ENCODE peak calls at places on chromosomes 16 and 17, in ten cellular contexts. M is NCI-H1092 treated with DMSO at 0.1 percent for 48 hours; E is NCI-H2081; K is activated T-cell treated with anti-CD3 and anti-CD28 coated beads for 1 hour; W is HS-5; V is activated CD8-positive, alpha-beta memory T cell treated with anti-CD3 and anti-CD28 coated beads for 24 hours; N is stimulated activated CD4-positive, alpha-beta T cell treated with anti-CD3 and anti-CD28 coated beads, Interleukin-2, amount 100 ng/mL, for 48 hours; X is neural crest cell; Y is brain pericyte; L is mesendoderm. P is an unnamed sample.

GRCh38 chr17:57502696-57503307 is 242.3 kb downstream of the CCDC182 start:
- DNase-seq in K (no peak), W (no peak), L (no peak), V (no peak), E (no peak), N (no peak), X (no peak), Y (no peak), M (no peak), P (no peak)

GRCh38 chr16:64412578-64413280 is 709.1 kb downstream of the CDH11 start:
- DNase-seq in M (no peak), N (no peak), E (no peak), X (no peak), V (no peak), W (no peak), K (no peak), Y (no peak), L (no peak), P (peak; percentile 52)

GRCh38 chr17:33949100-33949499 is 306.0 kb upstream of the CCL2 start:
- DNase-seq in V (no peak), Y (no peak), K (no peak), W (no peak), N (no peak), E (no peak), X (peak; percentile 33), M (no peak), L (peak; percentile 69), P (no peak)

GRCh38 chr16:11004957-11005610 is 60.7 kb downstream of the CLEC16A start:
- DNase-seq in W (peak; percentile 67), N (no peak), M (no peak), X (no peak), E (no peak), Y (no peak), V (no peak), L (no peak), K (no peak), P (peak; percentile 79)

GRCh38 chr16:14309906-14310305 is 238.8 kb downstream of the MRTFB start:
- DNase-seq in L (peak; percentile 71), E (no peak), W (no peak), X (no peak), Y (no peak), M (no peak), V (no peak), K (no peak), N (no peak), P (peak; percentile 85)

GRCh38 chr16:88378401-88378800 is 4.4 kb upstream of the ZNF469 start:
- DNase-seq in V (no peak), M (no peak), L (no peak), N (no peak), K (no peak), E (no peak), W (no peak), Y (no peak), X (no peak), P (no peak)

GRCh38 chr16:65745-66144 is 6.7 kb downstream of the RHBDF1 start:
- DNase-seq in K (peak; percentile 84), Y (no peak), W (no peak), E (peak; percentile 77), V (peak; percentile 97), L (peak; percentile 82), M (peak; percentile 74), N (peak; percentile 82), X (peak; percentile 91), P (peak; percentile 40)

GRCh38 chr17:43416998-43417891 is 18.5 kb downstream of the ARL4D start:
- DNase-seq in V (no peak), L (no peak), X (no peak), W (no peak), M (peak; percentile 5), N (no peak), K (no peak), Y (no peak), E (no peak), P (no peak)

GRCh38 chr17:10683853-10684252 is 13.5 kb downstream of the SCO1 start:
- DNase-seq in M (no peak), E (no peak), X (no peak), K (no peak), L (peak; percentile 47), Y (no peak), V (no peak), N (no peak), W (no peak), P (peak; percentile 22)

GRCh38 chr16:20410153-20410723 is 904 bp downstream of the ACSM5 start:
- DNase-seq in K (no peak), V (no peak), X (no peak), L (no peak), M (no peak), W (no peak), N (no peak), E (no peak), Y (no peak), P (no peak)

GRCh38 chr17:862584-862983 is 80.4 kb downstream of the MRM3 start:
- DNase-seq in M (no peak), N (no peak), Y (no peak), E (no peak), X (no peak), W (no peak), L (no peak), V (no peak), K (no peak), P (no peak)

GRCh38 chr16:73076291-73076959 is 28.5 kb upstream of the ZFHX3 start:
- DNase-seq in L (no peak), Y (no peak), W (no peak), K (no peak), M (no peak), V (no peak), N (no peak), E (no peak), X (no peak), P (no peak)

GRCh38 chr16:84215531-84215930 is 24.3 kb downstream of the KCNG4 start:
- DNase-seq in Y (no peak), N (no peak), W (no peak), L (no peak), X (no peak), E (no peak), M (no peak), V (no peak), K (no peak), P (no peak)

GRCh38 chr16:86495756-86496261 is 14.5 kb upstream of the FOXF1 start:
- DNase-seq in V (no peak), N (no peak), M (no peak), E (no peak), X (no peak), W (no peak), L (peak; percentile 76), Y (no peak), K (no peak), P (no peak)

GRCh38 chr16:27841061-27841801 is 222.3 kb downstream of the GSG1L start:
- DNase-seq in E (no peak), N (no peak), M (no peak), L (no peak), X (no peak), V (no peak), K (no peak), W (no peak), Y (no peak), P (no peak)

GRCh38 chr17:80129006-80129565 is 17.8 kb downstream of the EIF4A3 start:
- DNase-seq in E (no peak), X (no peak), N (no peak), K (no peak), L (no peak), Y (no peak), V (no peak), M (no peak), W (no peak), P (peak; percentile 37)

GRCh38 chr16:86095131-86095752 is 196.3 kb downstream of the IRF8 start:
- DNase-seq in L (no peak), E (no peak), Y (no peak), M (no peak), W (no peak), V (no peak), K (no peak), X (no peak), N (no peak), P (no peak)

GRCh38 chr16:57477531-57478202 is 8.6 kb downstream of the DOK4 start:
- DNase-seq in W (no peak), M (no peak), N (no peak), L (peak; percentile 64), K (no peak), X (no peak), Y (no peak), V (no peak), E (no peak), P (no peak)

GRCh38 chr17:65028537-65028843 is 28.1 kb downstream of the GNA13 start:
- DNase-seq in L (no peak), K (no peak), M (no peak), N (no peak), Y (no peak), W (no peak), E (no peak), V (no peak), X (no peak), P (no peak)

GRCh38 chr16:23694707-23695373 is 16.2 kb downstream of the PLK1 start:
- DNase-seq in K (no peak), L (peak; percentile 91), M (no peak), E (no peak), Y (no peak), V (no peak), X (peak; percentile 30), W (no peak), N (no peak), P (no peak)

GRCh38 chr17:40901981-40902862 is 17.2 kb upstream of the KRT20 start:
- DNase-seq in L (peak; percentile 37), K (no peak), W (no peak), X (no peak), V (no peak), Y (no peak), N (no peak), E (peak; percentile 55), M (peak; percentile 18), P (peak; percentile 86)

GRCh38 chr16:66254751-66255150 is 111.7 kb upstream of the CDH5 start:
- DNase-seq in W (no peak), M (no peak), X (no peak), E (no peak), V (no peak), K (no peak), Y (no peak), L (no peak), N (no peak), P (no peak)

GRCh38 chr17:79083191-79083971 is 8.8 kb downstream of the ENGASE start:
- DNase-seq in Y (no peak), E (no peak), M (no peak), X (no peak), N (no peak), W (no peak), L (no peak), K (no peak), V (no peak), P (no peak)

GRCh38 chr17:3679186-3680126 is 10.8 kb downstream of the EMC6 start:
- DNase-seq in L (no peak), M (no peak), Y (no peak), K (no peak), W (no peak), E (no peak), X (no peak), N (no peak), V (no peak), P (no peak)

GRCh38 chr17:40422990-40423611 is 5.4 kb upstream of the TOP2A start:
- DNase-seq in Y (no peak), N (no peak), L (peak; percentile 88), M (no peak), V (no peak), E (no peak), W (no peak), K (no peak), X (no peak), P (no peak)

GRCh38 chr17:71966459-71967313 is 154.1 kb upstream of the SOX9 start:
- DNase-seq in M (no peak), N (no peak), E (no peak), Y (no peak), X (no peak), L (no peak), V (no peak), K (no peak), W (no peak), P (no peak)

GRCh38 chr17:75834279-75834920 is 9.8 kb downstream of the UNC13D start:
- DNase-seq in W (no peak), Y (no peak), L (no peak), V (no peak), X (no peak), K (no peak), E (no peak), N (no peak), M (no peak), P (no peak)

GRCh38 chr16:3065069-3065741 is at the start of gene IL32:
- DNase-seq in E (no peak), L (no peak), W (peak; percentile 59), K (peak; percentile 60), M (no peak), Y (no peak), V (peak; percentile 82), X (no peak), N (peak; percentile 70), P (peak; percentile 50)

P was measured in foreskin keratinocyte.